ENCODE peak calls at places on chromosomes 13 and 19, in six cellular contexts. W is thoracic aorta; F is uterus; L is transverse colon; A is Peyer's patch; E is CD4-positive, CD25-positive, alpha-beta regulatory T cell. M is an unnamed sample. For H3K27me3 and H3K36me3, the result is how much of the 10 kb centered on the place peaks cover.

GRCh38 chr19:58380037-58380735 is 644 bp downstream of the ZNF837 start:
- DNase-seq in L (no peak), E (no peak), F (no peak), A (no peak), W (no peak), M (no peak)

GRCh38 chr13:35600137-35600536 is 123.6 kb upstream of the MAB21L1 start:
- DNase-seq in A (no peak), E (no peak), L (no peak), F (no peak), W (no peak), M (no peak)

GRCh38 chr19:56508282-56508778 is 675 bp downstream of the ZNF471 start:
- DNase-seq in E (no peak), W (no peak), F (no peak), A (no peak), L (no peak), M (no peak)

GRCh38 chr13:112574476-112575294 is 13.3 kb downstream of the TUBGCP3 start:
- DNase-seq in W (no peak), E (no peak), L (no peak), A (no peak), F (no peak), M (no peak)

GRCh38 chr19:33465371-33465770 is 56.2 kb downstream of the PEPD start:
- DNase-seq in L (no peak), F (no peak), W (no peak), E (no peak), A (no peak), M (no peak)

GRCh38 chr13:34901577-34901976 is 40.5 kb upstream of the NBEA start:
- DNase-seq in F (no peak), A (no peak), E (no peak), L (no peak), W (no peak), M (no peak)

GRCh38 chr19:46609511-46610412 is 8.6 kb downstream of the CALM3 start:
- DNase-seq in W (no peak), E (no peak), F (no peak), L (peak), A (no peak), M (no peak)

GRCh38 chr13:51364404-51365008 is 25.0 kb downstream of the SERPINE3 start:
- DNase-seq in L (no peak), A (no peak), W (no peak), E (no peak), F (no peak), M (no peak)

GRCh38 chr19:49157445-49158224 is at the start of gene TRPM4:
- DNase-seq in W (peak), L (peak), F (peak), E (no peak), A (peak), M (peak)

GRCh38 chr19:58055483-58055874 is 3.6 kb upstream of the ZNF135 start:
- DNase-seq in L (no peak), F (no peak), E (no peak), W (no peak), A (no peak), M (no peak)

GRCh38 chr19:12733369-12733896 is 1.1 kb downstream of the TRIR start:
- DNase-seq in E (peak), L (no peak), F (no peak), A (no peak), W (no peak), M (peak)

DNA sequence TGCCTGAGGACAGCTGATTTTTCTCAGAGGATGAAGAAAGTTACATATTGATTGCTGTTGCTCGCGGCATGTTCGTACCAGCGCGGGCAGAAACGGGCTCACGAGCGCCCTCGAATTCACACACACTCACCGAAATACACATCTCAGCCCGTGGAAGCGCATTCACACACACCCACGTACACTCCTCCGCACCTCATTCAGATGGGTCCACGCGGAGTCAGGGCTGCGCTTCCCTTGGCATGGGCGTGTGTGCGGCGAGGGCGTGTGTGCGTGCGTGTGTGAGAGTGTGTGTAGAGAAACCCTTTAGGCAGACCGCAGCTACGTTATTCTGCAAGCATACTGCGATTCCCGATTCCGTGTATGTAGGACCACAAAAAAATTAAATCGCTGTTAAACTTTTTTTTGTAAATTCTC is 2.1 kb upstream of the PCDH17 start:
- DNase-seq in L (no peak), F (no peak), W (no peak), A (peak), E (no peak), M (no peak)
- H3K27me3 ChIP-seq in L (half or more), F (under half), W (under half), A (under half), E (under half), M (under half)

DNA sequence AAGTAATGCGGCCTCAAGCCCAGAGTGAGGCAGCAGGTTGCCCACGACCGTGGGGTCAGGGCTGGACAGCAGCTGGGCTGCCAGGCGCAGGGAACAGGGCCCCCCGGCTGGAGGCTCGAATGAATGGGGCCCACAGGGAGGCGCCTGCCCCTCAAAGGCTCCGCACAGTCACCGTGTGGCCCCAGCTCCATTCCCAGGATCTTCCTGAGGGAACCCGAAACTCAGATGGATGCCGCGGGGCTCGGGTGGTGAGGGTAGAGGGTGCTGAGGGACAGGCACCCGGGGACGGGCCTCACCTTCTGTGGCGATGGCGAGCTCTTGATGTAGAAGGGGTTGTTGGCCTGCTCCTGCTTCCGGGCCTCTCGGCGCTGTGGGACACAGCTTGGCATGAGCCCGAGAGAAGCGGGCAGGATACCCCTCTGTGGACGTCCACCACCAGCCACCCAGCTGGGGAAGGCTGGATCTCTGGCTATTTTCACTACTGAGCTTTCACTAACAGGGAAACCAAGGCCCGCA is 19.3 kb downstream of the IZUMO4 start:
- DNase-seq in E (no peak), W (no peak), A (no peak), F (no peak), L (no peak), M (no peak)
- H3K36me3 ChIP-seq in E (half or more), W (half or more), A (under half), F (under half), L (half or more), M (under half)

DNA sequence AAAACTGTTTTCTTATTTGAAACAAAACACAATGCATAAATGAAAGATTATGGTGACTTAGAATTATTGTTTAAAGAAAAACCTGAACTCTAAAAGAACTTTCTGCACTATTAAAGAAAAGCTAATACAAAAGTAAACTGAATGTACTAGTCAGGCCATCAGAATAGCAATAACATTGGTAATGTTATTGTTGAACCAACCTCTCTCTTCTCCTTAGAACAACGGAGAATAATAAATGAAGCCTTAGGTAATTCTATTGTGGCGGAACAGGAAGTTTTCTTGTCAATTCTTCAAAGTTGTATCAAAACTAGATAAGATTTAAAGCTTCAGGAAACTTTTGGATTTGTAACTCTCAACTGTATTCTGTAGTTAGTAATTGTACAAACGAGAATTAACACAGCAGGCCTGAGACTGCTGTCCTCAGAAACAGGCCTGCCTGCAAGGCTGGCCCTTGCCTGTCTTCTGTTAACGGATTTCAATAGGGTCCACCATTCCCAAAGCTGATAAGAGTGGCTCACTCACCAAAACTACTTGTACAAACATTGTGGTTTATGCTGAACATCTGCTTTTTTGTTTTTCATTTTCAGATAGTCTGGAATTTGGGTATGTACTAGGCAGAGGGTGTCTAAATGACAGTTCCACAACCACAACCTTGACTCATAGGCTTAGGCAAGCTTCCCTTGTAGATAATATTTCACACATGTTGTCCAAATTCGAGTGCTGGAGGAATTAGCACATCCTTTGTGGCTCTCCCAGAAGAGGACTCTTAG is 825.8 kb downstream of the GPC5 start:
- DNase-seq in F (no peak), L (no peak), W (no peak), A (no peak), E (no peak), M (peak)
- H3K4me3 ChIP-seq in F (no peak), L (no peak), W (no peak), A (no peak), E (no peak), M (no peak)

GRCh38 chr13:89932902-89933301 is 1414.6 kb upstream of the MIR17HG start:
- DNase-seq in A (no peak), L (no peak), W (no peak), F (no peak), E (no peak), M (no peak)

GRCh38 chr13:89940383-89940782 is 1407.1 kb upstream of the MIR17HG start:
- DNase-seq in L (no peak), E (no peak), F (no peak), W (no peak), A (no peak), M (no peak)

GRCh38 chr13:89930861-89931260 is 1416.6 kb upstream of the MIR17HG start:
- DNase-seq in W (no peak), F (no peak), A (no peak), L (no peak), E (no peak), M (no peak)

GRCh38 chr13:89937420-89937819 is 1410.1 kb upstream of the MIR17HG start:
- DNase-seq in E (no peak), A (no peak), F (no peak), W (no peak), L (no peak), M (no peak)

DNA sequence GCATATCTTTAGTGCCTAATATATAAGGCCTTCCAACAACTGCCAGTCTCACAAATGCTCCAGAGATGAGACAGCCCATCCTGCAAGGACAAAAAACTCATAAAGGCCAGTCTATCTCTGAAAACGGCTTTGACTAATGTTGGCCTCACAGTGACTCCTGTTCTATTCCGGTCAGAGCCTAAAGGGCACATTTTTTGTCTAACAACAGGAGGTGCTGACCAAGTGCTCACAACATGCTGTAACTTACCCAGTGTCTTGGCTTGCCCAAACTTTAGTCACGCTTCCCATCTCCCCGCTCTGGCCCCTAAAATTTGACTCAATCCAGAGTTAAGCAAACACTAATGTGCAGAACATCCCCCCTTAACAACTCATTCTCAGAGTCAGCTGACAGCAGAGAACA is 1411.2 kb upstream of the MIR17HG start:
- DNase-seq in F (no peak), W (no peak), L (no peak), A (no peak), E (no peak), M (no peak)
- H3K27me3 ChIP-seq in F (under half), W (under half), L (under half), A (under half), E (under half), M (under half)